ENCODE peak calls at places on chromosomes 3 and 15, in four cellular contexts. One of them, this sample, is unnamed.

GRCh38 chr15:41557673-41558399 is 1.2 kb upstream of the TYRO3 start:
- DNase-seq in endodermal cell: peak
- DNase-seq in BJ: peak
- DNase-seq in GM12865: peak
- DNase-seq in this sample: peak

GRCh38 chr3:135075157-135075556 is 280.1 kb downstream of the EPHB1 start:
- DNase-seq in endodermal cell: no peak
- DNase-seq in BJ: no peak
- DNase-seq in GM12865: no peak
- DNase-seq in this sample: no peak

GRCh38 chr3:66430876-66431275 is 69.9 kb downstream of the LRIG1 start:
- DNase-seq in BJ: no peak
- DNase-seq in GM12865: no peak
- DNase-seq in endodermal cell: no peak
- DNase-seq in this sample: no peak

GRCh38 chr3:100761211-100761921 is 52.1 kb downstream of the TFG start:
- DNase-seq in BJ: no peak
- DNase-seq in GM12865: peak
- DNase-seq in endodermal cell: peak
- DNase-seq in this sample: no peak

GRCh38 chr3:45666729-45667440 is 22.3 kb upstream of the SACM1L start:
- DNase-seq in GM12865: no peak
- DNase-seq in endodermal cell: no peak
- DNase-seq in BJ: no peak
- DNase-seq in this sample: no peak

GRCh38 chr15:57752840-57753239 is 46.3 kb downstream of the POLR2M start:
- DNase-seq in BJ: no peak
- DNase-seq in GM12865: no peak
- DNase-seq in endodermal cell: no peak
- DNase-seq in this sample: no peak

GRCh38 chr15:79089890-79090486 is 592 bp downstream of the RASGRF1 start:
- DNase-seq in GM12865: no peak
- DNase-seq in BJ: no peak
- DNase-seq in endodermal cell: peak
- DNase-seq in this sample: no peak

GRCh38 chr3:70829101-70829500 is 516.7 kb upstream of the MDFIC2 start:
- DNase-seq in endodermal cell: no peak
- DNase-seq in BJ: no peak
- DNase-seq in GM12865: no peak
- DNase-seq in this sample: no peak

GRCh38 chr3:29516164-29516563 is 235.3 kb downstream of the RBMS3 start:
- DNase-seq in endodermal cell: no peak
- DNase-seq in GM12865: no peak
- DNase-seq in BJ: no peak
- DNase-seq in this sample: no peak

GRCh38 chr3:52845691-52846426 is 11.0 kb upstream of the MUSTN1 start:
- DNase-seq in BJ: no peak
- DNase-seq in endodermal cell: peak
- DNase-seq in GM12865: no peak
- DNase-seq in this sample: no peak

GRCh38 chr3:51382076-51382745 is 2.9 kb upstream of the MANF start:
- DNase-seq in BJ: no peak
- DNase-seq in GM12865: no peak
- DNase-seq in endodermal cell: peak
- DNase-seq in this sample: no peak

GRCh38 chr3:82100378-82100777 is 338.9 kb upstream of the GBE1 start:
- DNase-seq in BJ: no peak
- DNase-seq in endodermal cell: no peak
- DNase-seq in GM12865: no peak
- DNase-seq in this sample: no peak

GRCh38 chr3:9397911-9398714 is 698 bp downstream of the SETD5 start:
- DNase-seq in BJ: no peak
- DNase-seq in endodermal cell: peak
- DNase-seq in GM12865: peak
- DNase-seq in this sample: peak

GRCh38 chr3:139937674-139938279 is 2.8 kb downstream of the CLSTN2 start:
- DNase-seq in GM12865: peak
- DNase-seq in BJ: peak
- DNase-seq in endodermal cell: peak
- DNase-seq in this sample: no peak

GRCh38 chr15:78103406-78104118 is 11.2 kb downstream of the SH2D7 start:
- DNase-seq in BJ: no peak
- DNase-seq in endodermal cell: no peak
- DNase-seq in GM12865: peak
- DNase-seq in this sample: no peak

GRCh38 chr15:77859491-77860060 is 217.9 kb downstream of the TBC1D2B start:
- DNase-seq in GM12865: no peak
- DNase-seq in BJ: no peak
- DNase-seq in endodermal cell: peak
- DNase-seq in this sample: no peak

GRCh38 chr3:159380891-159381290 is 579.0 kb downstream of the MFSD1 start:
- DNase-seq in GM12865: no peak
- DNase-seq in endodermal cell: no peak
- DNase-seq in BJ: peak
- DNase-seq in this sample: no peak

GRCh38 chr3:60617188-60617587 is 634.1 kb downstream of the FHIT start:
- DNase-seq in GM12865: no peak
- DNase-seq in endodermal cell: no peak
- DNase-seq in BJ: no peak
- DNase-seq in this sample: no peak

GRCh38 chr15:86538141-86538540 is 458.5 kb downstream of the AGBL1 start:
- DNase-seq in GM12865: no peak
- DNase-seq in BJ: no peak
- DNase-seq in endodermal cell: no peak
- DNase-seq in this sample: no peak

GRCh38 chr3:105444725-105445124 is 78.0 kb downstream of the ALCAM start:
- DNase-seq in BJ: no peak
- DNase-seq in endodermal cell: no peak
- DNase-seq in GM12865: no peak
- DNase-seq in this sample: no peak

GRCh38 chr3:45551214-45552010 is 43.1 kb upstream of the LIMD1 start:
- DNase-seq in endodermal cell: peak
- DNase-seq in GM12865: no peak
- DNase-seq in BJ: peak
- DNase-seq in this sample: no peak

GRCh38 chr15:42413914-42414313 is 54.6 kb downstream of the CAPN3 start:
- DNase-seq in endodermal cell: no peak
- DNase-seq in GM12865: no peak
- DNase-seq in BJ: no peak
- DNase-seq in this sample: no peak

GRCh38 chr3:98018301-98018700 is 16.8 kb downstream of the GABRR3 start:
- DNase-seq in GM12865: no peak
- DNase-seq in endodermal cell: no peak
- DNase-seq in BJ: no peak
- DNase-seq in this sample: no peak

GRCh38 chr3:64501298-64501906 is 186.4 kb downstream of the ADAMTS9 start:
- DNase-seq in endodermal cell: no peak
- DNase-seq in GM12865: no peak
- DNase-seq in BJ: no peak
- DNase-seq in this sample: no peak

GRCh38 chr3:7382293-7383033 is 521.5 kb downstream of the GRM7 start:
- DNase-seq in endodermal cell: no peak
- DNase-seq in GM12865: no peak
- DNase-seq in BJ: no peak
- DNase-seq in this sample: no peak

GRCh38 chr15:59561547-59561946 is 50.0 kb upstream of the GCNT3 start:
- DNase-seq in endodermal cell: no peak
- DNase-seq in BJ: no peak
- DNase-seq in GM12865: no peak
- DNase-seq in this sample: no peak

GRCh38 chr15:59565299-59565698 is 46.3 kb upstream of the GCNT3 start:
- DNase-seq in GM12865: no peak
- DNase-seq in BJ: no peak
- DNase-seq in endodermal cell: no peak
- DNase-seq in this sample: no peak

GRCh38 chr15:59567369-59567768 is 44.2 kb upstream of the GCNT3 start:
- DNase-seq in endodermal cell: no peak
- DNase-seq in BJ: no peak
- DNase-seq in GM12865: no peak
- DNase-seq in this sample: no peak

DNA sequence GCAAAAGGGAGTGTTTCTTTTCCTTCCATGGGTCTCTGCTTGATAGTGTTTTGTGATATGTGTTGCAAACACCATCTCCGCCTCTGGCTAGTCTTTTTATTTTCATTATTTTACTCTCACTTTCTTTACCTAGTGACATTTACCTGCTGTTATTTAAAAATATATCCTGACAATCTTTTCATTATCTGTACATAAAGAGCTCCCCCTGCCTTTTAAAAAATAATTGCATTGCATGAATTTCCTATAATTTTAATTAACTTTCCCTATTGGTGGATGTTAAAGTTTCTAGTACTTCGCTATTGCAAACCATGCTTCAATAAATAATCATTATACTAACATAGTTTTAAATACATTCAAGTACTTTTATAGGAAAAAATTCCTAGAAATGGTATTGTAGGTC is 48.8 kb upstream of the GCNT3 start:
- DNase-seq in endodermal cell: no peak
- DNase-seq in GM12865: no peak
- DNase-seq in BJ: no peak
- DNase-seq in this sample: no peak
- TF ChIP-seq CTCF in endodermal cell: no peak
- TF ChIP-seq CTCF in GM12865: no peak
- TF ChIP-seq CTCF in BJ: peak
- TF ChIP-seq CTCF in this sample: no peak

DNA sequence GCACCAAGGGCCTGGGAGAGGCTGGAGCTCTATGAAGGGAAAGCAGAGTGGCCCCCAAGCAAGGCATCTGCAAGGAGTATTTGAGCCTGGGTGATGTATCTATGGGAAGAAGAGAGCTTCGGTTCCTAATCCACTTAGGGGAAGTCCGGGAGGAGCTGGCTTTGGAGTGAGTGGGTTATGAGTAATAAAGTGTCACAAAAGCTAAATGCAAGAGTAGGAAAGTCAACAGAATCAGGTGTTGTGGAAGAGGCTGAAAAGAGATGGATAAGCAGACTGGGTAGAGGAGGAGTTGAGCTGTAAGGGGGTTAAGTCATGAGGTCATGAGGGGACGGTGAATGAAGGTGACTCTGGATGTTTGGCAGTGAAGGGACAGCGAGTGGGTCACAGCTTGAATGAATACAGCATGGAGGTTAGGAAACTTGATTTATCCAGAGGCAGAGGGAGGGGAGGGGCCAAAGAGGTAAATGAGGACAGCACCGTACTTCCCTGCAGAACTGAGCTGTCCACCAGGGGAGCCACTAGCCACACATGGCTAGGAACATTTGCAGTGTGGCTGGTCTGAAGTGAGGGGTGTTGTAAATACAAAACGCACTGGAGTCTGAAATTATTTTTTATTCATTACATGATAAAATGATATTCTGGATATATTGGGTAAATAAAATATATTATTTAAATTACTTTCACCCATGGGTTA is 83.3 kb downstream of the ADCY5 start:
- DNase-seq in GM12865: no peak
- DNase-seq in endodermal cell: peak
- DNase-seq in BJ: no peak
- DNase-seq in this sample: no peak
- TF ChIP-seq CTCF in GM12865: peak
- TF ChIP-seq CTCF in endodermal cell: peak
- TF ChIP-seq CTCF in BJ: peak
- TF ChIP-seq CTCF in this sample: no peak

GRCh38 chr3:143775401-143775970 is 72.8 kb downstream of the SLC9A9 start:
- DNase-seq in BJ: no peak
- DNase-seq in endodermal cell: no peak
- DNase-seq in GM12865: peak
- DNase-seq in this sample: no peak
- TF ChIP-seq CTCF in BJ: peak
- TF ChIP-seq CTCF in endodermal cell: peak
- TF ChIP-seq CTCF in GM12865: peak
- TF ChIP-seq CTCF in this sample: no peak

GRCh38 chr3:196609343-196609775 is 30.1 kb upstream of the NRROS start:
- DNase-seq in BJ: no peak
- DNase-seq in endodermal cell: peak
- DNase-seq in GM12865: peak
- DNase-seq in this sample: peak
- TF ChIP-seq CTCF in BJ: peak
- TF ChIP-seq CTCF in endodermal cell: peak
- TF ChIP-seq CTCF in GM12865: peak
- TF ChIP-seq CTCF in this sample: peak

DNA sequence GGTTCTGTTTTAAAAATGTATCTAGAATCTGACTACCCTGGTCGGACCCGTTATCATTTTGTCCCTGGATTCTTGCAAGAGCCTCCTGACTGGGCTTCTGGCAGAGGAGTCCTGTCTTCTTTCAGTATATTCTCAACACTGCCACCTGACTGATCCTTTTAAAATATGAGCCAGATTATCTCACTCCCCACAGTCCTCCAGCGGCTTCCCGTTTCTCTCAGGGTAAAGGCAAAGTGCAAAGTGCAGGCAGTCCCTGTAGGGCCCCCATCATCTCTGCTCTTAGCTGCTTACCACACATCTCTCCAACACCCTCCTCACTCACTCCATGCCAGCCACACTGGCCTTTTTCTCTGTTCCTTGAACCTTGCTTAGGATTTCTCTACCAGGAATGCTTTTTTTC is 28.5 kb downstream of the CRTC3 start:
- DNase-seq in endodermal cell: no peak
- DNase-seq in GM12865: no peak
- DNase-seq in BJ: no peak
- DNase-seq in this sample: no peak
- TF ChIP-seq CTCF in endodermal cell: no peak
- TF ChIP-seq CTCF in GM12865: no peak
- TF ChIP-seq CTCF in BJ: no peak
- TF ChIP-seq CTCF in this sample: no peak

DNA sequence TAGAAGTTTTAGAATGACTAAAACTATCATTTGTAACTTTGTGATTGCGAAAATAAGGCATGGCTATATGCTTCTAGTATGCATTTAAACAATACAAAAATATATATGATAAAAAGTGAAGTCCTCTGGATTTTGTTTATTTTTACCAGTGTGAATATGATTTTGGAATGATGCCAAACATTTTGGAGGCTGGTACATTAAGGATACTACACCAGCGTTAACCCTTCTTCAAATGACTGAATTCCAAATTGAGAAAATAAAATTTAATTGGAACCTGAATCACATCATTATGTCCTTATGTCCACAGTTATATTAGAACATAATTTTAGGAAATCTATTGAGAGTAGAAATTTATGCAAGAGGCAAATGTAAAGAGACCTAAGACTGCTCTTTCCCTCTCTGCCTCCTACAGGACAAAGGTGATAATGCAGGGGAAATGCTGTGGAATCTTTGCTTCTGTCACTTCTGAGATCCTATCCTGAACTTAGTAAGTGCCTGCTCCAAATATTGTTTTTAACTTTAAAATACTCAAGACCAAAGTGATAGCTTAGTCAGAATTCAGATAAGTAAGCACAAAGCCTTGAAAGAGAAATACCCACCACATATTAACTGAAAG is 121.1 kb upstream of the NANOGP8 start:
- DNase-seq in BJ: no peak
- DNase-seq in endodermal cell: no peak
- DNase-seq in GM12865: peak
- DNase-seq in this sample: no peak
- TF ChIP-seq CTCF in BJ: peak
- TF ChIP-seq CTCF in endodermal cell: peak
- TF ChIP-seq CTCF in GM12865: peak
- TF ChIP-seq CTCF in this sample: no peak

GRCh38 chr15:68658641-68659358 is 80.0 kb downstream of the CORO2B start:
- DNase-seq in BJ: no peak
- DNase-seq in endodermal cell: peak
- DNase-seq in GM12865: no peak
- DNase-seq in this sample: no peak
- TF ChIP-seq CTCF in BJ: no peak
- TF ChIP-seq CTCF in endodermal cell: peak
- TF ChIP-seq CTCF in GM12865: no peak
- TF ChIP-seq CTCF in this sample: no peak